ENCODE peak calls at places on chromosomes 3 and 15, in four cellular contexts. E is IMR-90, K is neuronal stem cell, C is mesendoderm. L is an unnamed sample.

GRCh38 chr15:63595066-63595465 is 2.1 kb upstream of the FBXL22 start:
- DNase-seq in C (no peak), K (no peak), E (no peak), L (no peak)

GRCh38 chr15:56919708-56920637 is 1.5 kb downstream of the TCF12 start:
- DNase-seq in K (no peak), E (peak), C (peak), L (peak)

GRCh38 chr15:41917767-41918430 is 24.0 kb upstream of the SPTBN5 start:
- DNase-seq in C (no peak), E (peak), K (no peak), L (no peak)

GRCh38 chr3:83513011-83513410 is 1445.8 kb upstream of the CADM2 start:
- DNase-seq in C (no peak), K (no peak), E (no peak), L (no peak)

GRCh38 chr3:100449214-100449613 is 43.2 kb upstream of the TMEM45A start:
- DNase-seq in E (no peak), C (no peak), K (no peak), L (no peak)

GRCh38 chr15:70436428-70436827 is 326.9 kb downstream of the UACA start:
- DNase-seq in E (no peak), K (no peak), C (no peak), L (no peak)

GRCh38 chr15:78302579-78302978 is 3.2 kb upstream of the SKIC8 start:
- DNase-seq in C (no peak), E (peak), K (no peak), L (no peak)

GRCh38 chr3:36893137-36893557 is 51.7 kb downstream of the TRANK1 start:
- DNase-seq in C (peak), E (peak), K (no peak), L (no peak)

GRCh38 chr15:39127151-39127815 is 453.6 kb upstream of the THBS1 start:
- DNase-seq in K (no peak), C (no peak), E (no peak), L (no peak)

GRCh38 chr3:5657109-5657508 is 469.6 kb downstream of the EDEM1 start:
- DNase-seq in E (no peak), C (no peak), K (no peak), L (no peak)

GRCh38 chr15:90489514-90489913 is 40.2 kb upstream of the CRTC3 start:
- DNase-seq in K (no peak), E (no peak), C (no peak), L (no peak)

GRCh38 chr3:88059380-88060160 is 515 bp downstream of the ZNF654 start:
- DNase-seq in E (no peak), K (peak), C (peak), L (no peak)

GRCh38 chr3:8595252-8595934 is 49.2 kb downstream of the SSUH2 start:
- DNase-seq in C (no peak), E (no peak), K (no peak), L (no peak)

GRCh38 chr3:7847021-7847420 is 654.6 kb upstream of the LMCD1 start:
- DNase-seq in K (no peak), E (no peak), C (peak), L (no peak)

GRCh38 chr3:139670196-139670595 is 7.6 kb downstream of the NMNAT3 start:
- DNase-seq in K (no peak), E (no peak), C (no peak), L (no peak)

DNA sequence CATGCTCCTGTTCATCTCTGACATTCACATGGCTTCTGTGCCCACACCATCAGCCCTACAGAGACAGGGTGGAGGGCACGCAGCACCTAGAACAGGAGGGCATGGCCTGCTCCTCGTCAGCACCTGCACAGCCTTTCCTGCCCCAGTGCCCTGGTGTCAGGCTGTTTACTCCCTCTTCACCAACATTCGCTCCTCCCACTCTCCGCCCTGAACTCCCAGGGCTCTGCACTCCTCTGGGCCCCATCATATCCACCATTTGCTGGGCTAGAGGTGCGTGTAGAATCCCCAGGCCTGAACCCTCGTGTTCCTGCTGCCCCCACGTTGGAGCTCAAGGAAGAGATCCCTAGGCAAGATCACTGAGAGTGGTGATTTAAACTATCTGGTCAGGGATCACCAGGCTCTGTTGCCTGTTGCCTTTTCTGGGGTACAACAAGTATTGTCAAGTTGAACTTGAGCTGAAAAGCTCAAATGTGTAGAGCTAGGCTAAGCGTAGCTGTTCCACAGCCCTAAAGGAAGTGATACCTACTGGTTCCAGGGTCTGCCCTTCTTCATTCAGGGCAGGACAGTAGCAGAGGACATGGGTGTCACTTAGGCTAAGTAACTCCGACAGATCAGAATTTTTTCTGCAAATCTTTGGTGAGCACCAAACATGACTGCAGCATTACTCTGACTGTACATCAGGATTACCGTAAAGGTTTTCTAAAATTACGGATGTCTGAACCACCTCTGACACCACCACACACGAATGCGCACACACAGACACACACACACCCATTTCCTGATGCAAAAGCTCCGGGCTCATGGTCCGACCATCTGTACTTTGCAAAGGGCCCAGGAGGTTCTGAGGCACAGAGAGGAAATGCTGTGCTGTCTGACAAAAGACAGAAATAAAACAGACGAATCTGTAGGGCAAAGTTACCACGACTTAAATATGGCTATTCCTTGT is 43.7 kb upstream of the GNB5 start:
- DNase-seq in K (no peak), C (no peak), E (no peak), L (no peak)
- H3K4ac ChIP-seq in K (no peak), C (no peak), E (no peak), L (no peak)

DNA sequence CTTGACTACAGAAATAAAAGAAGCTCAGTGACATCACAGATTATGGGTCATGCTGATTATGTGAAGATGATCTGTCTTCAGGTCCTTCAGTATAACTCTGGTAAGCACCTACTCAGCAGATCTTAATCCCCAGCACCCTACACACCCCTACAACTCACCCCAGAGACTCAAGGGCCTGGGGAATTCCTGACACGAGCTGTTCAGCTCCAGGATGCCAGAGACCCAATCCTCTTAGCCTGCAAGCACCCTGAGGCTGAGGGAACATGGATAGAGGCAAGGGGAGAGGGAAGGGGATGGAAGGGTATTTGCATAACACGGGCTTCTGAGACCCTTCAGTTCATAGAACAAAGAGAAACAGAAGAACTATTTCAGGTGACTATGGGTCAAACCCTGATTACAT is 13.0 kb downstream of the GLB1 start:
- DNase-seq in K (no peak), E (no peak), C (no peak), L (no peak)
- H3K4ac ChIP-seq in K (no peak), E (no peak), C (no peak), L (no peak)

GRCh38 chr3:149572796-149573414 is 84.9 kb downstream of the WWTR1 start:
- DNase-seq in K (no peak), C (no peak), E (peak), L (no peak)
- H3K4ac ChIP-seq in K (no peak), C (no peak), E (peak), L (no peak)

GRCh38 chr3:46558184-46559029 is 7.7 kb downstream of the LRRC2 start:
- DNase-seq in K (no peak), C (peak), E (peak), L (peak)
- H3K4ac ChIP-seq in K (no peak), C (peak), E (peak), L (no peak)